ENCODE peak calls at places on chromosome 4, in nine cellular contexts. B, U, C, E, L, X, W, H and R are unnamed samples.

GRCh38 chr4:122588453-122589238 is 32.2 kb downstream of the IL21 start:
- DNase-seq in B (no peak), U (no peak), C (no peak), E (no peak), L (no peak), X (no peak), W (no peak), H (no peak), R (no peak)

GRCh38 chr4:31107362-31107761 is 387.2 kb downstream of the PCDH7 start:
- DNase-seq in B (no peak), U (no peak), C (no peak), E (no peak), L (no peak), X (no peak), W (no peak), H (no peak), R (no peak)

GRCh38 chr4:154205471-154205870 is 286.1 kb downstream of the DCHS2 start:
- DNase-seq in B (no peak), U (no peak), C (no peak), E (no peak), L (no peak), X (no peak), W (no peak), H (no peak), R (no peak)

GRCh38 chr4:156251373-156252065 is 297.9 kb upstream of the CTSO start:
- DNase-seq in B (no peak), U (no peak), C (no peak), E (no peak), L (no peak), X (no peak), W (no peak), H (no peak), R (no peak)

GRCh38 chr4:82798168-82799005 is at the start of gene SCD5:
- DNase-seq in B (peak), U (peak), C (peak), E (peak), L (peak), X (peak), W (no peak), H (no peak), R (peak)

GRCh38 chr4:47533689-47534347 is 48.7 kb downstream of the ATP10D start:
- DNase-seq in B (no peak), U (no peak), C (no peak), E (no peak), L (no peak), X (no peak), W (no peak), H (no peak), R (no peak)

GRCh38 chr4:6917445-6918241 is 8.0 kb downstream of the TBC1D14 start:
- DNase-seq in B (no peak), U (peak), C (no peak), E (peak), L (no peak), X (peak), W (peak), H (no peak), R (no peak)

GRCh38 chr4:149005191-149005590 is 563.0 kb upstream of the NR3C2 start:
- DNase-seq in B (no peak), U (no peak), C (no peak), E (no peak), L (no peak), X (no peak), W (no peak), H (no peak), R (no peak)

GRCh38 chr4:168139336-168139735 is 47.0 kb downstream of the ANXA10 start:
- DNase-seq in B (no peak), U (no peak), C (no peak), E (no peak), L (no peak), X (no peak), W (no peak), H (no peak), R (no peak)

GRCh38 chr4:158856852-158857251 is 88.0 kb downstream of the FNIP2 start:
- DNase-seq in B (no peak), U (no peak), C (no peak), E (peak), L (no peak), X (no peak), W (peak), H (peak), R (no peak)

GRCh38 chr4:96736352-96736889 is 896.5 kb downstream of the PDHA2 start:
- DNase-seq in B (no peak), U (no peak), C (no peak), E (no peak), L (no peak), X (no peak), W (no peak), H (peak), R (no peak)

GRCh38 chr4:107863850-107864371 is 39.2 kb downstream of the SGMS2 start:
- DNase-seq in B (no peak), U (peak), C (no peak), E (no peak), L (no peak), X (no peak), W (peak), H (peak), R (no peak)

GRCh38 chr4:3410401-3411135 is 31.2 kb upstream of the HGFAC start:
- DNase-seq in B (no peak), U (no peak), C (no peak), E (no peak), L (no peak), X (no peak), W (no peak), H (no peak), R (no peak)

GRCh38 chr4:139515531-139515958 is 40.5 kb downstream of the SETD7 start:
- DNase-seq in B (no peak), U (no peak), C (no peak), E (no peak), L (no peak), X (no peak), W (no peak), H (no peak), R (no peak)

GRCh38 chr4:53116959-53117358 is 248.9 kb downstream of the SCFD2 start:
- DNase-seq in B (no peak), U (no peak), C (no peak), E (no peak), L (no peak), X (no peak), W (no peak), H (no peak), R (no peak)

GRCh38 chr4:100900134-100900533 is 382.3 kb upstream of the EMCN start:
- DNase-seq in B (no peak), U (no peak), C (no peak), E (no peak), L (no peak), X (no peak), W (no peak), H (no peak), R (no peak)

GRCh38 chr4:118264096-118264495 is 88.7 kb downstream of the PRSS12 start:
- DNase-seq in B (no peak), U (no peak), C (no peak), E (no peak), L (no peak), X (no peak), W (no peak), H (no peak), R (no peak)